ENCODE peak calls at places on chromosome 2, in eight cellular contexts. F is upper lobe of right lung, X is K562, T is bronchial epithelial cell, S is cardiac muscle cell, K is stomach, V is lower lobe of right lung, L is transverse colon. A is an unnamed sample. For H3K36me3, the result is how much of the 10 kb centered on the place peaks cover.

GRCh38 chr2:25363733-25364132 is 22.0 kb upstream of the DNMT3A start:
- DNase-seq in S (no peak), X (no peak), K (no peak), F (no peak), V (no peak), T (no peak), L (no peak), A (no peak)

GRCh38 chr2:160306985-160307384 is 106.9 kb upstream of the ITGB6 start:
- DNase-seq in X (no peak), V (no peak), L (no peak), K (no peak), T (no peak), F (no peak), S (no peak), A (no peak)

GRCh38 chr2:228401065-228401912 is 219.8 kb upstream of the SPHKAP start:
- DNase-seq in T (peak), L (no peak), X (no peak), V (no peak), S (no peak), K (no peak), F (no peak), A (no peak)

GRCh38 chr2:27915191-27915590 is 24.7 kb downstream of the BABAM2 start:
- DNase-seq in L (no peak), K (no peak), X (no peak), T (no peak), F (no peak), V (no peak), S (no peak), A (no peak)

GRCh38 chr2:137173514-137173913 is 408.2 kb downstream of the THSD7B start:
- DNase-seq in X (no peak), V (no peak), L (no peak), S (peak), K (no peak), F (no peak), T (peak), A (no peak)

GRCh38 chr2:78418041-78418440 is 607.5 kb upstream of the REG3G start:
- DNase-seq in V (no peak), X (no peak), S (no peak), L (no peak), F (no peak), K (no peak), T (peak), A (no peak)

GRCh38 chr2:241499146-241499965 is 9.0 kb downstream of the STK25 start:
- DNase-seq in S (no peak), X (no peak), T (no peak), F (no peak), V (no peak), K (no peak), L (no peak), A (no peak)

GRCh38 chr2:30448308-30448707 is 1.3 kb downstream of the LCLAT1 start:
- DNase-seq in K (no peak), T (no peak), V (no peak), L (no peak), S (no peak), X (no peak), F (no peak), A (no peak)

GRCh38 chr2:179410552-179411356 is 146.1 kb upstream of the SESTD1 start:
- DNase-seq in S (peak), X (peak), K (peak), F (no peak), V (no peak), L (peak), T (peak), A (no peak)

GRCh38 chr2:178163395-178163794 is 30.9 kb upstream of the OSBPL6 start:
- DNase-seq in T (peak), K (no peak), S (no peak), F (no peak), X (no peak), V (no peak), L (no peak), A (no peak)

GRCh38 chr2:167504061-167504460 is 615.8 kb downstream of the XIRP2 start:
- DNase-seq in F (no peak), T (peak), K (no peak), L (no peak), V (no peak), S (no peak), X (no peak), A (no peak)

GRCh38 chr2:75521225-75521872 is 39.4 kb downstream of the EVA1A start:
- DNase-seq in K (no peak), L (no peak), T (no peak), S (no peak), F (no peak), X (no peak), V (no peak), A (no peak)

GRCh38 chr2:46363535-46364170 is 66.4 kb downstream of the EPAS1 start:
- DNase-seq in T (peak), X (no peak), S (no peak), V (no peak), F (no peak), L (no peak), K (no peak), A (no peak)

GRCh38 chr2:236657215-236657614 is 87.6 kb downstream of the ACKR3 start:
- DNase-seq in X (no peak), S (no peak), L (no peak), K (no peak), V (no peak), F (no peak), T (no peak), A (no peak)

GRCh38 chr2:196291873-196292800 is 120.8 kb upstream of the STK17B start:
- DNase-seq in F (no peak), T (peak), S (peak), K (no peak), X (no peak), L (no peak), V (peak), A (no peak)

GRCh38 chr2:109213646-109214417 is 84.8 kb downstream of the SH3RF3 start:
- DNase-seq in L (no peak), T (peak), F (peak), K (no peak), S (no peak), V (peak), X (peak), A (no peak)

GRCh38 chr2:237474931-237475703 is 11.9 kb upstream of the MLPH start:
- DNase-seq in F (peak), T (no peak), K (peak), V (peak), S (peak), X (peak), L (peak), A (peak)

GRCh38 chr2:221874444-221874843 is 302.3 kb upstream of the EPHA4 start:
- DNase-seq in V (no peak), S (no peak), L (no peak), X (no peak), F (no peak), T (no peak), K (no peak), A (no peak)

GRCh38 chr2:157898591-157898996 is 22.5 kb upstream of the ACVR1 start:
- DNase-seq in V (no peak), F (no peak), K (peak), X (peak), T (peak), L (no peak), S (no peak), A (no peak)

GRCh38 chr2:16656784-16657391 is 8.7 kb downstream of the CYRIA start:
- DNase-seq in S (no peak), X (no peak), V (peak), T (no peak), K (no peak), F (no peak), L (no peak), A (peak)

GRCh38 chr2:174635015-174635593 is 37.5 kb upstream of the WIPF1 start:
- DNase-seq in F (no peak), X (no peak), L (no peak), K (no peak), T (no peak), S (no peak), V (no peak), A (no peak)

GRCh38 chr2:196836440-196836839 is 27.3 kb upstream of the C2orf66 start:
- DNase-seq in X (no peak), L (no peak), K (no peak), F (no peak), V (no peak), S (no peak), T (peak), A (no peak)

GRCh38 chr2:160742679-160743078 is 249.1 kb upstream of the RBMS1 start:
- DNase-seq in T (peak), L (no peak), S (no peak), V (peak), F (peak), K (no peak), X (no peak), A (no peak)

GRCh38 chr2:197208841-197209240 is 101.7 kb downstream of the ANKRD44 start:
- DNase-seq in V (no peak), K (no peak), X (no peak), F (no peak), T (peak), S (no peak), L (no peak), A (no peak)

GRCh38 chr2:239370403-239370802 is 30.4 kb downstream of the HDAC4 start:
- DNase-seq in X (no peak), T (no peak), F (no peak), K (no peak), S (no peak), L (no peak), V (peak), A (peak)

GRCh38 chr2:11967946-11968465 is 221.6 kb downstream of the LPIN1 start:
- DNase-seq in K (no peak), V (no peak), T (peak), S (peak), F (no peak), X (peak), L (no peak), A (no peak)

GRCh38 chr2:240459401-240460242 is 24.2 kb downstream of the GPC1 start:
- DNase-seq in F (peak), S (no peak), L (no peak), K (no peak), V (peak), T (no peak), X (no peak), A (peak)

GRCh38 chr2:172280820-172281454 is 146.4 kb upstream of the ITGA6 start:
- DNase-seq in V (peak), S (no peak), T (no peak), K (no peak), X (no peak), L (peak), F (no peak), A (no peak)

GRCh38 chr2:176206677-176207076 is 18.2 kb downstream of the HOXD1 start:
- DNase-seq in F (no peak), X (no peak), S (no peak), T (no peak), K (no peak), V (no peak), L (no peak), A (no peak)

GRCh38 chr2:3585239-3586109 is 9.4 kb upstream of the COLEC11 start:
- DNase-seq in F (no peak), V (no peak), T (no peak), X (peak), K (peak), S (no peak), L (peak), A (peak)

GRCh38 chr2:195818521-195818920 is 161.5 kb downstream of the SLC39A10 start:
- DNase-seq in L (peak), X (no peak), T (no peak), F (no peak), S (no peak), K (no peak), V (no peak), A (no peak)

GRCh38 chr2:208820289-208820688 is 413.7 kb downstream of the PTH2R start:
- DNase-seq in S (peak), K (no peak), L (no peak), V (no peak), T (peak), X (no peak), F (no peak), A (no peak)
- TF ChIP-seq CTCF in S (no peak), K (no peak), L (no peak), V (no peak), T (peak), X (peak), F (peak), A (no peak)

GRCh38 chr2:20257411-20257810 is 32.5 kb upstream of the SDC1 start:
- DNase-seq in L (no peak), X (no peak), T (no peak), V (no peak), K (no peak), S (no peak), F (no peak), A (no peak)
- H3K36me3 ChIP-seq in L (under half), X (half or more), T (under half), V (half or more), K (half or more), S (half or more), F (half or more), A (under half)

GRCh38 chr2:10448646-10449480 is 736 bp upstream of the ODC1 start:
- DNase-seq in L (peak), V (peak), K (peak), X (no peak), T (peak), F (peak), S (peak), A (peak)
- TF ChIP-seq CTCF in L (no peak), V (peak), K (peak), X (peak), T (peak), F (peak), S (peak), A (no peak)

GRCh38 chr2:223994562-223995162 is 37.4 kb downstream of the MRPL44 start:
- DNase-seq in T (no peak), X (no peak), S (no peak), V (no peak), F (no peak), K (no peak), L (no peak), A (no peak)

GRCh38 chr2:223997938-223998337 is 40.7 kb downstream of the MRPL44 start:
- DNase-seq in T (no peak), V (no peak), L (no peak), S (no peak), F (no peak), X (no peak), K (no peak), A (no peak)

GRCh38 chr2:223993634-223994232 is 36.5 kb downstream of the MRPL44 start:
- DNase-seq in T (peak), K (peak), V (no peak), X (peak), L (peak), F (no peak), S (peak), A (no peak)

GRCh38 chr2:223998983-223999382 is 40.1 kb downstream of the SERPINE2 start:
- DNase-seq in S (no peak), X (no peak), F (no peak), T (no peak), L (no peak), K (no peak), V (no peak), A (no peak)

DNA sequence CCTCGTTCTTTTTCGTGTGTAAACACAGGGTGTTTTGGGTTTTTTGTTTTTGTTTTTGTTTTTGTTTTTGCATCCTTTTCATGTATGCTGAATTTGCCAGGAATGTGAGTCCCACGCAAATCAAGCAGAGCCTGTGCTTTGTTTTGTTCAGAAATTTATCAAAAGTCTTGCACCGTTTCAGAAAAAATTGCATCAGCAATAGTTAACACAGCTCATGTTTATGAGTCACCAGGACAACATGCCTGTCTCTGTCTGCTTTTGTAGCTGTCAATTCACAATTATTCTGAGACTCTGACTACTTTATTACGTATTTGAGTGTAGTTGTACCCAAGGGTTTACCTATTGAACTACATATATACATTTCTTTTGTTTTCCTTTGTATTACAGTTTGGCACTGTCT is 38.3 kb downstream of the MRPL44 start:
- DNase-seq in L (no peak), T (peak), S (no peak), X (no peak), K (no peak), V (no peak), F (no peak), A (no peak)
- H3K36me3 ChIP-seq in L (under half), T (under half), S (under half), X (under half), K (under half), V (under half), F (under half), A (under half)

DNA sequence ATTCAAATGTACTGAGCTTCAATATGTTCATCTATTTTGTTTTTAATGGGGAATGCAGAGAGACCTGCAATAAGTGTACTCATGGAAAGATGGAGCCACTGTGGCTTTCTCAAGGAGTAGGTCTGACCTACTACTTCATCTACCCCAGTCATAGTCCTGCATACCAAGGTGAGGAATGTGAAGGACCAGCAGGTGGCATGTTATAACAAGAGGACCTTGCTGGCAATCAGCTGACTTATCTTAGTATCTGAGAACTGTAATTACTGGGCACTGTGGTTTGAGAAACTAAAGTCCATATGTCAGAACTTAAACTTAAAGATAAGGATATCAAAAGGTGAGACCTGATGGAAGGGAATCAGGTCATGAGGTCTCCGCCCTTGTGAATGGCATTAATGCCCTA is 1104.2 kb downstream of the BCL11A start:
- DNase-seq in T (peak), V (no peak), F (no peak), X (no peak), S (no peak), K (no peak), L (peak), A (no peak)
- TF ChIP-seq CTCF in T (peak), V (no peak), F (no peak), X (no peak), S (no peak), K (no peak), L (peak), A (no peak)

GRCh38 chr2:103986001-103986400 is 867.9 kb upstream of the POU3F3 start:
- DNase-seq in F (no peak), S (no peak), T (no peak), X (no peak), V (no peak), L (no peak), K (no peak), A (no peak)
- H3K36me3 ChIP-seq in F (under half), S (under half), T (under half), X (under half), V (under half), L (under half), K (under half), A (under half)

GRCh38 chr2:234852941-234853340 is 98.9 kb upstream of the SH3BP4 start:
- DNase-seq in F (no peak), X (no peak), S (no peak), L (no peak), T (no peak), V (no peak), K (no peak), A (no peak)
- TF ChIP-seq CTCF in F (no peak), X (no peak), S (no peak), L (no peak), T (no peak), V (no peak), K (no peak), A (no peak)

GRCh38 chr2:181907005-181907549 is 15.5 kb downstream of the ITPRID2 start:
- DNase-seq in S (no peak), X (no peak), F (no peak), L (no peak), T (no peak), V (no peak), K (no peak), A (no peak)
- H3K36me3 ChIP-seq in S (under half), X (half or more), F (half or more), L (under half), T (under half), V (half or more), K (under half), A (under half)

DNA sequence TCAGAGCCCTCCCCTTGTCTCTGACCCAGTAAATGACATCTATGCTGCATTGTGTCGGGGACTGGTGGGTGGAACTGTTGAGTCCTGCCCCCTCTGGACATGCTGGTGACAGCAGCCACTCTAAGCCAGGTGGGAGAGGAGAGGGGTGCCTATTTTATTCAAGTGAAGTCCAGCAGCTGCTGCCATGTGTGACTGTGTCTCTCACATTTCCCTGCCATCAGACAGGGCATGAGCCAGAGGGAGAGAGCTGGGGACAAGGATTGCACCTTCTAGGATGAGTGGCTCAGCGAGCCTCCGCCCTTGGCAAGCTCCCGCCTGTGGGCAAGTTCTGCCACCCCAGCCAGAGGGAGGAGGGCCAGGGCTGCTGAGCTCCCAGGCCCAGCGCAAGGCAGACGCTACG is 13.7 kb downstream of the NGEF start:
- DNase-seq in X (no peak), K (no peak), S (peak), V (no peak), F (peak), T (no peak), L (no peak), A (no peak)
- TF ChIP-seq CTCF in X (no peak), K (no peak), S (no peak), V (no peak), F (no peak), T (no peak), L (no peak), A (no peak)

A was measured in mucosa of descending colon.